ENCODE peak calls at places on chromosome 1, in seven cellular contexts. G is NT2/D1, H is germinal center, P is sciatic nerve, I is EL, T is PC-3, B is mesendoderm. Z is an unnamed sample.

GRCh38 chr1:162562452-162562828 is 918 bp downstream of the UAP1 start:
- DNase-seq in B (peak; percentile 4), P (no peak), T (peak; percentile 80), H (no peak), I (peak; percentile 59), G (no peak), Z (peak; percentile 32)

GRCh38 chr1:230375795-230376194 is 50.3 kb downstream of the PGBD5 start:
- DNase-seq in T (no peak), I (no peak), B (no peak), H (no peak), P (no peak), G (no peak), Z (no peak)

GRCh38 chr1:54463259-54464030 is 57.3 kb upstream of the SSBP3 start:
- DNase-seq in I (no peak), B (no peak), G (no peak), T (no peak), H (no peak), P (peak; percentile 42), Z (no peak)

GRCh38 chr1:184802739-184803492 is 48.3 kb upstream of the EDEM3 start:
- DNase-seq in I (peak; percentile 30), G (no peak), B (no peak), T (peak; percentile 42), H (peak; percentile 20), P (no peak), Z (no peak)

GRCh38 chr1:26784886-26785285 is 2.9 kb upstream of the PIGV start:
- DNase-seq in P (no peak), B (peak; percentile 34), G (no peak), T (no peak), I (no peak), H (no peak), Z (no peak)

GRCh38 chr1:9689971-9690381 is 38.4 kb downstream of the PIK3CD start:
- DNase-seq in G (no peak), H (no peak), T (no peak), B (peak; percentile 52), I (peak; percentile 52), P (peak; percentile 65), Z (no peak)

GRCh38 chr1:205354259-205354904 is 2.3 kb downstream of the KLHDC8A start:
- DNase-seq in G (peak; percentile 84), I (peak; percentile 70), H (peak; percentile 36), B (peak; percentile 76), P (peak; percentile 72), T (peak; percentile 84), Z (peak; percentile 66)

GRCh38 chr1:48966583-48966982 is 189.9 kb upstream of the BEND5 start:
- DNase-seq in T (peak; percentile 55), H (no peak), P (no peak), B (no peak), I (no peak), G (no peak), Z (peak; percentile 19)

GRCh38 chr1:63368131-63368530 is 704 bp downstream of the ALG6 start:
- DNase-seq in I (no peak), G (no peak), H (no peak), P (no peak), B (no peak), T (no peak), Z (peak; percentile 3)

GRCh38 chr1:109438798-109439297 is 12.6 kb upstream of the PSMA5 start:
- DNase-seq in T (peak; percentile 39), I (peak; percentile 95), B (no peak), P (no peak), H (no peak), G (no peak), Z (peak; percentile 96)

GRCh38 chr1:151372411-151372934 is at the start of gene SELENBP1:
- DNase-seq in I (peak; percentile 76), G (peak; percentile 62), H (no peak), P (peak; percentile 91), T (peak; percentile 85), B (peak; percentile 78), Z (peak; percentile 61)

GRCh38 chr1:44677201-44677520 is 2.6 kb downstream of the ARMH1 start:
- DNase-seq in G (no peak), P (no peak), B (peak; percentile 57), I (peak; percentile 60), H (no peak), T (peak; percentile 67), Z (peak; percentile 70)

GRCh38 chr1:32500387-32501209 is 35.7 kb downstream of the ZBTB8B start:
- DNase-seq in G (peak; percentile 63), H (peak; percentile 63), P (peak; percentile 78), B (peak; percentile 73), T (peak; percentile 68), I (peak; percentile 64), Z (peak; percentile 5)

GRCh38 chr1:29849038-29849750 is 612.9 kb downstream of the PTPRU start:
- DNase-seq in H (peak; percentile 26), P (no peak), T (peak; percentile 83), G (peak; percentile 49), B (peak; percentile 84), I (peak; percentile 31), Z (peak; percentile 12)

GRCh38 chr1:221611930-221612777 is 129.7 kb downstream of the DUSP10 start:
- DNase-seq in G (peak; percentile 15), T (peak; percentile 99), I (peak; percentile 91), B (peak; percentile 98), H (no peak), P (peak; percentile 71), Z (peak; percentile 80)

GRCh38 chr1:227738820-227739219 is 3.6 kb downstream of the SNAP47 start:
- DNase-seq in B (no peak), G (no peak), T (no peak), P (no peak), H (no peak), I (no peak), Z (no peak)

Z was measured in renal cortical epithelial cell.